ENCODE peak calls at places on chromosomes 11 and 22, in eight cellular contexts. One of them, this sample, is unnamed.

GRCh38 chr11:34757026-34757451 is 136.1 kb downstream of the EHF start:
- DNase-seq in ELF-1: no peak
- DNase-seq in ovary: no peak
- DNase-seq in kidney tubule cell: no peak
- DNase-seq in heart right ventricle: no peak
- DNase-seq in NCI-H1417: no peak
- DNase-seq in GM19239: no peak
- DNase-seq in aorta: no peak
- DNase-seq in this sample: no peak

GRCh38 chr22:23397618-23398567 is 182.2 kb downstream of the IGLL1 start:
- DNase-seq in ELF-1: no peak
- DNase-seq in NCI-H1417: no peak
- DNase-seq in ovary: no peak
- DNase-seq in kidney tubule cell: no peak
- DNase-seq in aorta: no peak
- DNase-seq in GM19239: no peak
- DNase-seq in heart right ventricle: no peak
- DNase-seq in this sample: no peak

GRCh38 chr22:40076702-40077645 is 82.2 kb downstream of the FAM83F start:
- DNase-seq in kidney tubule cell: no peak
- DNase-seq in heart right ventricle: no peak
- DNase-seq in GM19239: no peak
- DNase-seq in aorta: no peak
- DNase-seq in ELF-1: no peak
- DNase-seq in NCI-H1417: no peak
- DNase-seq in ovary: no peak
- DNase-seq in this sample: no peak

GRCh38 chr11:23749762-23750430 is 747.0 kb upstream of the LUZP2 start:
- DNase-seq in ELF-1: no peak
- DNase-seq in kidney tubule cell: no peak
- DNase-seq in GM19239: no peak
- DNase-seq in NCI-H1417: no peak
- DNase-seq in heart right ventricle: no peak
- DNase-seq in aorta: no peak
- DNase-seq in ovary: no peak
- DNase-seq in this sample: no peak

GRCh38 chr11:126318642-126319373 is 14.9 kb downstream of the DCPS start:
- DNase-seq in kidney tubule cell: peak
- DNase-seq in GM19239: peak
- DNase-seq in heart right ventricle: peak
- DNase-seq in ELF-1: no peak
- DNase-seq in NCI-H1417: no peak
- DNase-seq in aorta: peak
- DNase-seq in ovary: no peak
- DNase-seq in this sample: no peak

GRCh38 chr11:13280323-13280722 is 2.7 kb downstream of the BMAL1 start:
- DNase-seq in aorta: no peak
- DNase-seq in ovary: no peak
- DNase-seq in kidney tubule cell: no peak
- DNase-seq in NCI-H1417: no peak
- DNase-seq in ELF-1: no peak
- DNase-seq in heart right ventricle: no peak
- DNase-seq in GM19239: no peak
- DNase-seq in this sample: no peak

GRCh38 chr11:62500066-62501035 is 46.3 kb downstream of the AHNAK start:
- DNase-seq in ovary: no peak
- DNase-seq in heart right ventricle: no peak
- DNase-seq in GM19239: no peak
- DNase-seq in ELF-1: peak
- DNase-seq in kidney tubule cell: peak
- DNase-seq in NCI-H1417: no peak
- DNase-seq in aorta: no peak
- DNase-seq in this sample: no peak

GRCh38 chr22:50699754-50700386 is 27.2 kb downstream of the SHANK3 start:
- DNase-seq in GM19239: no peak
- DNase-seq in NCI-H1417: no peak
- DNase-seq in kidney tubule cell: no peak
- DNase-seq in ovary: no peak
- DNase-seq in aorta: peak
- DNase-seq in heart right ventricle: no peak
- DNase-seq in ELF-1: peak
- DNase-seq in this sample: no peak

GRCh38 chr22:17580461-17581031 is 17.2 kb downstream of the SLC25A18 start:
- DNase-seq in kidney tubule cell: no peak
- DNase-seq in ELF-1: peak
- DNase-seq in GM19239: no peak
- DNase-seq in NCI-H1417: no peak
- DNase-seq in heart right ventricle: no peak
- DNase-seq in aorta: no peak
- DNase-seq in ovary: no peak
- DNase-seq in this sample: no peak

GRCh38 chr11:123683616-123684170 is 29.3 kb upstream of the SCN3B start:
- DNase-seq in heart right ventricle: no peak
- DNase-seq in NCI-H1417: no peak
- DNase-seq in aorta: no peak
- DNase-seq in ELF-1: no peak
- DNase-seq in kidney tubule cell: no peak
- DNase-seq in GM19239: no peak
- DNase-seq in ovary: no peak
- DNase-seq in this sample: no peak

GRCh38 chr22:35381424-35381772 is 502 bp downstream of the HMOX1 start:
- DNase-seq in aorta: no peak
- DNase-seq in ELF-1: no peak
- DNase-seq in GM19239: no peak
- DNase-seq in kidney tubule cell: no peak
- DNase-seq in heart right ventricle: no peak
- DNase-seq in ovary: no peak
- DNase-seq in NCI-H1417: no peak
- DNase-seq in this sample: no peak

GRCh38 chr11:75272391-75272790 is 31.8 kb downstream of the TPBGL start:
- DNase-seq in heart right ventricle: no peak
- DNase-seq in kidney tubule cell: no peak
- DNase-seq in ELF-1: no peak
- DNase-seq in aorta: no peak
- DNase-seq in NCI-H1417: no peak
- DNase-seq in ovary: peak
- DNase-seq in GM19239: no peak
- DNase-seq in this sample: no peak